ENCODE peak calls at places on chromosomes 16 and 17, in five cellular contexts. F is right lobe of liver, V is left lung, I is tibial artery, B is A673. R is an unnamed sample.

GRCh38 chr17:60557805-60558204 is 31.8 kb upstream of the APPBP2 start:
- DNase-seq in F (no peak), V (no peak), I (no peak), B (no peak), R (no peak)

GRCh38 chr17:17515921-17516295 is 19.7 kb upstream of the RASD1 start:
- DNase-seq in F (no peak), V (peak; percentile 59), I (no peak), B (no peak), R (no peak)

GRCh38 chr17:13538841-13539411 is 62.8 kb downstream of the HS3ST3A1 start:
- DNase-seq in F (no peak), V (no peak), I (no peak), B (no peak), R (no peak)

GRCh38 chr17:17137731-17138585 is 68.2 kb downstream of the PLD6 start:
- DNase-seq in F (peak; percentile 55), V (peak; percentile 72), I (no peak), B (no peak), R (no peak)

GRCh38 chr17:56851008-56851407 is 17.1 kb downstream of the DGKE start:
- DNase-seq in F (no peak), V (no peak), I (no peak), B (no peak), R (no peak)

GRCh38 chr16:51184702-51185433 is 33.8 kb upstream of the SALL1 start:
- DNase-seq in F (no peak), V (no peak), I (no peak), B (peak; percentile 75), R (no peak)

GRCh38 chr17:75406222-75406615 is 741 bp upstream of the GRB2 start:
- DNase-seq in F (no peak), V (no peak), I (no peak), B (no peak), R (no peak)

GRCh38 chr17:7043544-7044268 is at the start of gene SLC16A11:
- DNase-seq in F (peak; percentile 69), V (peak; percentile 86), I (peak; percentile 24), B (peak; percentile 65), R (peak; percentile 69)

GRCh38 chr16:90035902-90036301 is 16.6 kb upstream of the DBNDD1 start:
- DNase-seq in F (no peak), V (peak; percentile 40), I (no peak), B (no peak), R (no peak)

GRCh38 chr17:48751733-48752398 is 23.3 kb upstream of the HOXB13 start:
- DNase-seq in F (no peak), V (no peak), I (no peak), B (no peak), R (no peak)

GRCh38 chr17:57286372-57287105 is 30.2 kb downstream of the MSI2 start:
- DNase-seq in F (no peak), V (no peak), I (no peak), B (peak; percentile 75), R (no peak)

GRCh38 chr17:55693244-55694216 is 29.1 kb downstream of the TMEM100 start:
- DNase-seq in F (peak; percentile 61), V (no peak), I (peak; percentile 63), B (peak; percentile 54), R (no peak)

GRCh38 chr17:74730491-74731346 is 6.3 kb upstream of the RAB37 start:
- DNase-seq in F (no peak), V (no peak), I (no peak), B (no peak), R (no peak)

GRCh38 chr17:63832455-63832854 is 5.0 kb upstream of the FTSJ3 start:
- DNase-seq in F (no peak), V (no peak), I (no peak), B (no peak), R (no peak)

GRCh38 chr16:17474572-17474971 is 3.8 kb upstream of the XYLT1 start:
- DNase-seq in F (no peak), V (no peak), I (no peak), B (no peak), R (no peak)

GRCh38 chr17:2402517-2402916 is 1.7 kb upstream of the MNT start:
- DNase-seq in F (peak; percentile 54), V (peak; percentile 34), I (no peak), B (no peak), R (peak; percentile 43)

GRCh38 chr17:40283662-40284061 is 4.0 kb upstream of the CDC6 start:
- DNase-seq in F (no peak), V (no peak), I (no peak), B (no peak), R (no peak)

GRCh38 chr17:81349397-81350319 is 45.6 kb upstream of the BAHCC1 start:
- DNase-seq in F (no peak), V (no peak), I (no peak), B (no peak), R (no peak)

GRCh38 chr17:69810326-69811035 is 264.5 kb upstream of the KCNJ16 start:
- DNase-seq in F (no peak), V (no peak), I (no peak), B (no peak), R (no peak)

GRCh38 chr17:2170023-2170422 is 115.1 kb downstream of the HIC1 start:
- DNase-seq in F (no peak), V (no peak), I (no peak), B (no peak), R (no peak)

GRCh38 chr16:19113577-19114358 is at the start of gene ITPRIPL2:
- DNase-seq in F (peak; percentile 87), V (peak; percentile 96), I (peak; percentile 90), B (peak; percentile 81), R (peak; percentile 93)

GRCh38 chr17:48577330-48577945 is 712 bp downstream of the HOXB4 start:
- DNase-seq in F (no peak), V (no peak), I (no peak), B (peak; percentile 69), R (no peak)

GRCh38 chr16:11903906-11904305 is 11.8 kb downstream of the GSPT1 start:
- DNase-seq in F (no peak), V (no peak), I (no peak), B (no peak), R (no peak)

GRCh38 chr16:71846443-71846842 is 667 bp downstream of the ATXN1L start:
- DNase-seq in F (no peak), V (no peak), I (no peak), B (no peak), R (no peak)

GRCh38 chr17:21252289-21252874 is 828 bp downstream of the NATD1 start:
- DNase-seq in F (no peak), V (no peak), I (no peak), B (no peak), R (no peak)

GRCh38 chr17:76934561-76935320 is 66.5 kb downstream of the MGAT5B start:
- DNase-seq in F (no peak), V (peak; percentile 17), I (no peak), B (no peak), R (no peak)

GRCh38 chr16:58859958-58860669 is 126.0 kb upstream of the GOT2 start:
- DNase-seq in F (no peak), V (no peak), I (no peak), B (no peak), R (no peak)

GRCh38 chr17:7314719-7315569 is at the start of gene GPS2:
- DNase-seq in F (peak; percentile 96), V (peak; percentile 98), I (peak; percentile 91), B (peak; percentile 94), R (peak; percentile 92)

GRCh38 chr17:74203439-74204240 is at the start of gene RPL38:
- DNase-seq in F (peak; percentile 96), V (peak; percentile 91), I (peak; percentile 95), B (peak; percentile 97), R (peak; percentile 95)

GRCh38 chr16:87830673-87831420 is 38.5 kb downstream of the SLC7A5 start:
- DNase-seq in F (peak; percentile 55), V (peak; percentile 70), I (no peak), B (no peak), R (no peak)

DNA sequence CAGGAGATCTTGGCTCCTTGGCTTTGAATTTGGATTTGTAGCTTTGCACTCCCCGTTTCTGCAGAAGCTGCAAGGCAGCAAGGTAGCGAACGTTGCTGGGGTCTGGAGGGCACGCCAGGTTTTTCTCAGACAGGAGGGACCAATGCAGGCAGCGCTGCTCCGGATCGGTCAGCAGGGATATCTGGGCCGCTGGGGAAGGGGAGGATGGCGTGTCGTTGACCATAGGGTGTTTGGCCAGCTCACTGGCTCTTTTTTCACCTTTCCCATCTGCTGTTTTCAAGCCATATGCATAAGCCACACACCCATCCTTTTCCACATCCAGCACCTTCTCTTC is 15.8 kb downstream of the C16orf46 start:
- DNase-seq in F (no peak), V (no peak), I (no peak), B (no peak), R (no peak)
- H3K27ac ChIP-seq in F (no peak overlapping the region), V (no peak overlapping the region), I (no peak overlapping the region), B (no peak overlapping the region), R (no peak overlapping the region)

GRCh38 chr16:85047867-85048455 is 20.4 kb downstream of the KIAA0513 start:
- DNase-seq in F (peak; percentile 20), V (no peak), I (no peak), B (no peak), R (no peak)

GRCh38 chr16:85051067-85051709 is 23.6 kb downstream of the KIAA0513 start:
- DNase-seq in F (no peak), V (no peak), I (no peak), B (no peak), R (no peak)

GRCh38 chr16:85049864-85050263 is 22.3 kb downstream of the KIAA0513 start:
- DNase-seq in F (no peak), V (no peak), I (no peak), B (no peak), R (no peak)

GRCh38 chr16:85046957-85047866 is 19.6 kb downstream of the KIAA0513 start:
- DNase-seq in F (peak; percentile 37), V (no peak), I (no peak), B (no peak), R (peak; percentile 50)

GRCh38 chr16:85048921-85049562 is 21.4 kb downstream of the KIAA0513 start:
- DNase-seq in F (peak; percentile 50), V (no peak), I (no peak), B (no peak), R (no peak)
- H3K4me3 ChIP-seq in F (no peak overlapping the region), V (no peak overlapping the region), I (no peak overlapping the region), B (no peak overlapping the region), R (no peak overlapping the region)

DNA sequence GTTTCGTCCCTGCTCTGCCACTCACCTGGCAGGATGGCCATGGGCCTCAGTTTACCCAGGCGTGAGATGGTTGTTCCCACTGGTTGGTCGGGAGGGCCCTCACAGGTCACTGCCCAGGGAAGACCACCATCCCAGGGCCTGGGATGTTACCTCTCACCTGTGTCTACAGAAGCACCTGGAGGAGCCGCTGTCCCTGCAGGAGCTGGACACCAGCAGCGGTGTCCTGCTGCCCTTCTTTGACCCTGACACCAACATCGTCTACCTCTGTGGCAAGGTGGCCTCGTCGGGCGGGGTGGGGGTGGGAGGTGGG is 4.1 kb downstream of the CORO1A start:
- DNase-seq in F (no peak), V (no peak), I (no peak), B (no peak), R (no peak)
- TF ChIP-seq CTCF in F (no peak), V (no peak), I (no peak), B (no peak), R (no peak)

GRCh38 chr16:14100825-14101224 is 29.7 kb downstream of the MRTFB start:
- DNase-seq in F (no peak), V (no peak), I (no peak), B (no peak), R (no peak)

GRCh38 chr16:14098081-14098480 is 27.0 kb downstream of the MRTFB start:
- DNase-seq in F (no peak), V (no peak), I (no peak), B (no peak), R (no peak)

GRCh38 chr16:14095883-14096551 is 24.9 kb downstream of the MRTFB start:
- DNase-seq in F (no peak), V (no peak), I (no peak), B (no peak), R (peak; percentile 46)

GRCh38 chr16:14101415-14101814 is 30.3 kb downstream of the MRTFB start:
- DNase-seq in F (no peak), V (no peak), I (no peak), B (no peak), R (no peak)

GRCh38 chr16:14097182-14097951 is 26.2 kb downstream of the MRTFB start:
- DNase-seq in F (no peak), V (no peak), I (no peak), B (no peak), R (peak; percentile 80)
- H3K27ac ChIP-seq in F (peak overlapping the region; percentile 3), V (peak overlapping the region; percentile 57), I (no peak overlapping the region), B (no peak overlapping the region), R (peak overlapping the region; percentile 88)

R was measured in pancreas.